ENCODE peak calls at places on chromosomes 5 and 9, in seven cellular contexts. N is NB4, H is AG10803, A is progenitor cell of endocrine pancreas, W is GM13976, D is breast epithelium, F is cardiac muscle cell. O is an unnamed sample.

GRCh38 chr9:131312822-131313770 is 23.6 kb downstream of the PLPP7 start:
- DNase-seq in N (no peak), D (no peak), F (no peak), H (no peak), A (no peak), W (no peak), O (no peak)

GRCh38 chr5:61702784-61703183 is 370.7 kb downstream of the ZSWIM6 start:
- DNase-seq in N (no peak), A (no peak), H (no peak), W (no peak), F (no peak), D (no peak), O (peak)

GRCh38 chr5:172771439-172772111 is 580 bp upstream of the DUSP1 start:
- DNase-seq in W (no peak), F (peak), H (peak), N (peak), D (no peak), A (no peak), O (peak)

GRCh38 chr9:109755040-109755439 is 25.0 kb upstream of the PALM2AKAP2 start:
- DNase-seq in W (no peak), D (no peak), H (peak), F (no peak), N (no peak), A (no peak), O (no peak)

GRCh38 chr5:33299621-33300208 is 141.1 kb upstream of the TARS1 start:
- DNase-seq in W (peak), F (peak), N (peak), D (no peak), A (no peak), H (peak), O (peak)

GRCh38 chr5:54637654-54638053 is 120.1 kb downstream of the SNX18 start:
- DNase-seq in D (no peak), H (peak), F (peak), N (no peak), W (no peak), A (no peak), O (no peak)

GRCh38 chr5:142421158-142421617 is 96.4 kb upstream of the SPRY4 start:
- DNase-seq in F (no peak), W (no peak), D (no peak), N (no peak), H (no peak), A (no peak), O (no peak)

GRCh38 chr5:66896207-66896606 is 300.0 kb downstream of the MAST4 start:
- DNase-seq in D (no peak), H (no peak), W (no peak), N (no peak), A (no peak), F (no peak), O (no peak)

GRCh38 chr5:36744678-36745659 is 131.6 kb upstream of the NIPBL start:
- DNase-seq in N (peak), A (peak), H (peak), W (peak), F (peak), D (peak), O (peak)

GRCh38 chr5:58891072-58891970 is 308.4 kb downstream of the RAB3C start:
- DNase-seq in F (peak), W (peak), N (peak), A (peak), H (peak), D (peak), O (peak)

GRCh38 chr9:127776195-127776918 is 2.1 kb downstream of the SH2D3C start:
- DNase-seq in H (no peak), D (no peak), A (no peak), W (peak), F (peak), N (peak), O (no peak)

GRCh38 chr5:56676091-56676768 is 139.1 kb upstream of the MAP3K1 start:
- DNase-seq in H (no peak), D (peak), W (no peak), A (no peak), F (no peak), N (peak), O (peak)

GRCh38 chr9:4617752-4618151 is 44.3 kb upstream of the PLPP6 start:
- DNase-seq in H (no peak), W (no peak), N (no peak), D (no peak), F (no peak), A (no peak), O (no peak)

GRCh38 chr5:181166812-181167733 is 19.7 kb downstream of the OR2V2 start:
- DNase-seq in D (no peak), A (no peak), H (no peak), F (no peak), N (no peak), W (no peak), O (no peak)

GRCh38 chr5:79396265-79396664 is 117.7 kb downstream of the HOMER1 start:
- DNase-seq in W (no peak), N (no peak), A (no peak), D (no peak), F (no peak), H (peak), O (peak)

GRCh38 chr5:137666109-137666850 is 69.6 kb downstream of the KLHL3 start:
- DNase-seq in N (peak), H (peak), W (peak), D (no peak), A (no peak), F (no peak), O (no peak)

GRCh38 chr5:144072518-144072927 is 97.9 kb downstream of the YIPF5 start:
- DNase-seq in A (no peak), N (no peak), W (no peak), H (peak), F (no peak), D (no peak), O (peak)

GRCh38 chr5:144307726-144308125 is 137.1 kb downstream of the KCTD16 start:
- DNase-seq in N (no peak), H (no peak), F (peak), A (no peak), D (no peak), W (no peak), O (no peak)

GRCh38 chr5:73783823-73784222 is 157.8 kb downstream of the ARHGEF28 start:
- DNase-seq in F (no peak), A (no peak), W (no peak), D (no peak), H (peak), N (peak), O (no peak)

GRCh38 chr9:136342191-136343120 is 15.1 kb downstream of the GPSM1 start:
- DNase-seq in A (peak), F (peak), D (peak), N (peak), W (peak), H (peak), O (peak)

GRCh38 chr9:131310833-131311554 is 21.5 kb downstream of the PLPP7 start:
- DNase-seq in A (no peak), H (no peak), N (peak), W (no peak), F (no peak), D (no peak), O (no peak)

GRCh38 chr5:5950658-5951057 is 427.7 kb downstream of the MED10 start:
- DNase-seq in W (no peak), N (no peak), H (no peak), D (no peak), F (no peak), A (no peak), O (no peak)

GRCh38 chr5:141488591-141489478 is at the start of gene PCDHGC5:
- DNase-seq in A (no peak), F (no peak), N (no peak), W (no peak), H (peak), D (no peak), O (peak)

GRCh38 chr9:129182625-129183494 is 4.8 kb upstream of the IER5L start:
- DNase-seq in H (no peak), W (no peak), D (no peak), A (peak), F (peak), N (peak), O (peak)

GRCh38 chr9:9142001-9142400 is 1342.4 kb upstream of the DMAC1 start:
- DNase-seq in H (no peak), A (no peak), F (no peak), W (no peak), N (no peak), D (no peak), O (no peak)

GRCh38 chr5:74517700-74518099 is 122.8 kb downstream of the ENC1 start:
- DNase-seq in D (no peak), W (no peak), H (peak), A (no peak), F (no peak), N (no peak), O (peak)

GRCh38 chr9:3963266-3964019 is 336.4 kb downstream of the GLIS3 start:
- DNase-seq in A (no peak), D (no peak), H (peak), W (no peak), F (no peak), N (no peak), O (peak)

GRCh38 chr5:14807471-14807870 is 64.1 kb downstream of the ANKH start:
- DNase-seq in N (no peak), H (no peak), F (no peak), D (no peak), A (no peak), W (no peak), O (no peak)

GRCh38 chr5:146109379-146109778 is 4.0 kb upstream of the PLAC8L1 start:
- DNase-seq in D (no peak), F (no peak), W (no peak), H (no peak), A (no peak), N (peak), O (no peak)
- TF ChIP-seq CTCF in D (no peak), F (no peak), W (no peak), H (no peak), A (no peak), N (no peak), O (no peak)

DNA sequence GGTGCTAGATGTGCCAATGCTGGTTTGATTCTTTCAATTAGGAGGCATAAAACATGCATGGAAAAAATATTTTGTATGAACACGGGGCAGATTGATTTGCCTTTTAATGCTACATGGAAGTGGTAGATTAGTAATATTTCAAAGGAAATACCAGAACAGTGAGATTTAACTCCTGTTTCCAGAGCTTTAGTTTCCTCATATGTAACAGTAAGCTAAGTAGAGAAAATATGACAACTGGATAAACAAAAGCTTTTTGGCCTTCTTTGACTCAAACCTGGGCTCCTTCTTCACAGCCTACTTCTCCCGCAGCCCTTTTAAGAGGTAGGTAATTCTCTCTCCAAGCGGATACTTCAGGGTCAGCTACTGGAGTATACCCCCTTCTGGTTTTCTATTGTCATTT is 254.2 kb upstream of the TRPC7 start:
- DNase-seq in H (no peak), A (no peak), F (no peak), W (no peak), D (no peak), N (no peak), O (no peak)
- TF ChIP-seq CTCF in H (no peak), A (no peak), F (no peak), W (no peak), D (no peak), N (no peak), O (no peak)

GRCh38 chr9:120860083-120860482 is 16.9 kb downstream of the PHF19 start:
- DNase-seq in D (no peak), H (no peak), F (no peak), A (no peak), W (no peak), N (no peak), O (no peak)
- TF ChIP-seq CTCF in D (no peak), H (no peak), F (no peak), A (no peak), W (no peak), N (no peak), O (no peak)

DNA sequence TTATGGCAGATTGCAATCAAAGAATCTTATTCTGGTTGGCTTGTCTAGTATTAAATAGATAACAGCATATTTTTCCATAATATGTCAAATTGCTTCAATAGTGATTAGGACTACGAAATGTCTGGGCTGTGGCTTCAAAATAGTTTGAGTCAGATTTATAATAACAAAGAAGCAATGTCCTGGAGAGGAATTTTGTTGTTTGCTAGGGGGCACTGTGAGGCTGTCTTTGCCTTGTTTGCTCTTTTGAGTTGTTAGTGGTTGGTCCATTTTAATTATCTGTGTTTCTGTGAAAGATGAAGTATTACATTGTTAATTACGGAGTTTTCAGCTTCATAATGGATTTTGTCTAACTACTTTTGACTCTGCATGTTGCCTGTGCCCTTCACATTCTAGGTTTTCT is 713.6 kb downstream of the TLE4 start:
- DNase-seq in F (peak), W (no peak), H (no peak), D (no peak), N (peak), A (no peak), O (peak)
- TF ChIP-seq CTCF in F (peak), W (no peak), H (no peak), D (no peak), N (no peak), A (peak), O (no peak)

O was measured in MCF 10A.